ENCODE peak calls at places on chromosome 15, in eight cellular contexts. X is transverse colon, C is body of pancreas, V is adrenal gland, J is Peyer's patch, Z is ovary, T is uterus, S is H1. G is an unnamed sample.

GRCh38 chr15:69604050-69604378 is 151.4 kb downstream of the RPLP1 start:
- DNase-seq in S (no peak), J (peak), C (peak), Z (no peak), V (no peak), X (peak), T (no peak), G (no peak)

GRCh38 chr15:90482124-90483011 is 47.4 kb upstream of the CRTC3 start:
- DNase-seq in Z (peak), V (peak), J (peak), T (peak), X (peak), S (peak), C (peak), G (no peak)

GRCh38 chr15:62809106-62809967 is 233.2 kb upstream of the TPM1 start:
- DNase-seq in T (no peak), X (no peak), J (no peak), V (no peak), Z (no peak), C (no peak), S (no peak), G (no peak)

GRCh38 chr15:101648356-101648755 is 3.8 kb downstream of the TM2D3 start:
- DNase-seq in J (no peak), S (no peak), T (no peak), C (no peak), X (no peak), Z (no peak), V (no peak), G (no peak)

GRCh38 chr15:87207945-87208580 is 1048.5 kb downstream of the NTRK3 start:
- DNase-seq in T (no peak), Z (no peak), X (no peak), S (no peak), C (no peak), J (no peak), V (no peak), G (no peak)

GRCh38 chr15:92268900-92269299 is 124.8 kb upstream of the ST8SIA2 start:
- DNase-seq in T (no peak), V (no peak), C (no peak), Z (no peak), J (no peak), S (no peak), X (no peak), G (no peak)

GRCh38 chr15:68201153-68201878 is 3.8 kb downstream of the CALML4 start:
- DNase-seq in Z (no peak), V (peak), J (peak), X (no peak), T (no peak), C (no peak), S (peak), G (no peak)

GRCh38 chr15:93038064-93038705 is 50.8 kb downstream of the RGMA start:
- DNase-seq in X (no peak), C (no peak), Z (no peak), S (no peak), V (no peak), J (peak), T (no peak), G (no peak)

GRCh38 chr15:33226559-33227181 is 32.2 kb upstream of the FMN1 start:
- DNase-seq in C (peak), S (no peak), T (peak), J (peak), V (peak), X (peak), Z (no peak), G (no peak)

GRCh38 chr15:90286678-90287077 is 21.2 kb downstream of the NGRN start:
- DNase-seq in C (no peak), S (no peak), X (no peak), V (no peak), Z (no peak), T (no peak), J (no peak), G (no peak)

GRCh38 chr15:38129531-38130199 is 123.0 kb upstream of the SPRED1 start:
- DNase-seq in Z (peak), X (peak), S (no peak), J (peak), V (peak), T (peak), C (peak), G (peak)

GRCh38 chr15:62407216-62407615 is 242.1 kb upstream of the C2CD4B start:
- DNase-seq in V (no peak), Z (no peak), X (no peak), T (no peak), S (no peak), C (no peak), J (no peak), G (no peak)

GRCh38 chr15:70596354-70597055 is 166.9 kb downstream of the UACA start:
- DNase-seq in T (no peak), S (no peak), V (peak), J (peak), C (no peak), Z (no peak), X (no peak), G (no peak)

GRCh38 chr15:67822537-67823370 is 2.6 kb upstream of the SKOR1 start:
- DNase-seq in V (no peak), C (no peak), T (no peak), J (no peak), Z (no peak), S (peak), X (no peak), G (no peak)

DNA sequence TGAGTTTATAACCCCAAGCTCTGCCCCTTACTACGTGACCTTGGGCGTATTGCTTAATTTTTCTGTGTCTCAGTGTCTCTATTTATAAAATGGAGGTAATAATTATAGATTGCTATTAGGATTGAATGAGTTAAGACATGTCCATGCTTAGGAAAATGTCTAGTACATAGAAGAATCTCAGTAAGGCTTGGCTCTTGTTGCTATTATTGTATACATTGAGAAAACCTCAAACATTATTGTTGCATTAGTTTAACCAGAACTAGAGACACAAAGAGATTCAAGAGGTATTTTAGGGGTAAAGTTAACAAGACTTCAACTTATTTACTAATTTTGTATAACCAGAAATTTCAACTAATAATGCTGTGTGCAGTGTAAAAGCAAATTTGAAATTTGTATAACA is 66.7 kb downstream of the MEF2A start:
- DNase-seq in C (no peak), V (no peak), X (no peak), J (no peak), Z (no peak), S (no peak), T (no peak), G (no peak)
- H3K27ac ChIP-seq in C (no peak), V (peak), X (no peak), J (peak), Z (no peak), S (no peak), T (peak), G (no peak)

DNA sequence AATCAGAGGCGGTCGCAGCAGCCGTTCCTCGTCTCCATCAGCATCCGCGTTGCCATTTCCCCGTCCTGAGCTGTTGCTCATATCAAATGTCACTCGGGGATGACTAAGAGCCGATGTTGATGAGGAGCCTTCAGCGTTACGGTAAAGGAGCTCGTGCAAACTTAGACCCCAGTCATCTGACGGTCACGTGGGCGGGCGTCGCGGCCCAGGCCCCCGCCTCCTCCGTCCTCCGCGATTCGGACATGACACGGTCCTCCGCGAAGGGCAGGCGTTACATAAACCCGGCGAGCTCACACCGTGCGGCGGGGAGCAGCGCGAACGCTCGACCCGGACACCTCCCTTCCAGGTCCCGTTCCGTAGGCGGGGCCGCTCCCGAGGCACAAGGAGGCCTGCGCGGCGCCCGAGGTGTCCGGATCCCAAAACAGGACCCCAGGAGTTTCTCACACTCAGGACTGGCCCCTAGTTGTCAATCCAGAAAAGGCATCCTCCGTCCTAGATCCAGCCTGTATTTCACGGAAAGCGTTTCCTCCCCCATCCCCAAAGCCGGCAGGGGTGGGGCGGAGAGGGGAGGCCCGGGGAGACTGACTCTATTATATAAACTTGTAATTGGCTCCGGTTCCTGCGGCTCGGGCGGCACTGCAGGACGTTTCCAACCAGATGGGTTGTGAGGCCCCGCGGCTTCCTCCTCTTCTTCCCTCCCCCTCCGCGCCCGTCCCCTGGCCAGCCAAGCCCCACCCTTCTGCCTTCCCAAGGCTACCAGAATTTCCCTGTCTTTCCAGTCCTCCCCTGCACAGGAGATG is 100.0 kb upstream of the IGF1R start:
- DNase-seq in Z (peak), X (peak), J (peak), T (peak), S (peak), V (peak), C (peak), G (peak)
- TF ChIP-seq POLR2A in Z (peak), X (no peak), J (no peak), T (peak), S (no peak), V (no peak), C (no peak), G (no peak)

DNA sequence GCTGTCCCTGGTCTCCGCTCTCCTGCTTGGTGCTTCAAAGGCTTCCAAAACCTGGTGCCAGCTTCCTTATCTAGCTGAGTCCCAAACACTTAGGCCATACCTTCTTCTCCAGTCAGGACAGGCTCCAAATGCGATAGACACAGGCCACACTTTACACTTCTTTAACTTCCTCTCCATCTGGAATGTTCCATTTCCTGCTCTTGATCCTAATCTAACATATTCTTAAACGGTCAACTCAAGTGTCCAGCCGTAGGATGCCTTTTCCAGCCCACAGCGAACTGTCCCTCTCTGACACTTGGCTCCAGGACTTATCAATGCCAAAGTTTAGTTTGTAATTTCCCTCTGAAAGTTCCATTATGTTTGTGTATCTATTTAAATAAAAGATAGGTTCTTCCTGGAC is 19.2 kb upstream of the PLA2G4F start:
- DNase-seq in S (no peak), V (no peak), T (no peak), J (no peak), Z (no peak), C (no peak), X (no peak), G (no peak)
- H3K27ac ChIP-seq in S (no peak), V (no peak), T (peak), J (no peak), Z (no peak), C (no peak), X (no peak), G (no peak)

GRCh38 chr15:74579001-74579400 is 36.6 kb upstream of the CLK3 start:
- DNase-seq in V (no peak), J (no peak), S (no peak), T (no peak), C (no peak), Z (no peak), X (no peak), G (no peak)

GRCh38 chr15:74584779-74585178 is 30.9 kb upstream of the CLK3 start:
- DNase-seq in V (no peak), S (no peak), Z (no peak), T (no peak), X (no peak), J (no peak), C (no peak), G (no peak)

GRCh38 chr15:74578496-74578994 is 37.1 kb upstream of the CLK3 start:
- DNase-seq in X (no peak), S (no peak), C (no peak), Z (no peak), J (no peak), T (no peak), V (no peak), G (no peak)

GRCh38 chr15:74584204-74584603 is 31.4 kb upstream of the CLK3 start:
- DNase-seq in V (no peak), S (no peak), C (no peak), X (no peak), J (no peak), Z (no peak), T (no peak), G (no peak)

GRCh38 chr15:74580538-74581350 is 34.9 kb upstream of the CLK3 start:
- DNase-seq in T (no peak), X (no peak), C (no peak), Z (no peak), S (no peak), J (no peak), V (no peak), G (no peak)
- TF ChIP-seq POLR2A in T (no peak), X (no peak), C (no peak), Z (no peak), S (no peak), J (no peak), V (no peak), G (no peak)

GRCh38 chr15:34361278-34361677 is 5.7 kb downstream of the LPCAT4 start:
- DNase-seq in S (no peak), J (no peak), X (no peak), V (no peak), C (no peak), Z (no peak), T (no peak), G (no peak)

GRCh38 chr15:34362047-34362773 is 4.8 kb downstream of the LPCAT4 start:
- DNase-seq in Z (no peak), V (no peak), S (no peak), X (peak), J (peak), T (no peak), C (no peak), G (no peak)

GRCh38 chr15:34358948-34359347 is 8.0 kb downstream of the LPCAT4 start:
- DNase-seq in X (no peak), T (no peak), V (no peak), C (no peak), S (no peak), Z (no peak), J (no peak), G (no peak)

GRCh38 chr15:34359416-34359815 is 7.6 kb downstream of the LPCAT4 start:
- DNase-seq in Z (no peak), V (no peak), X (peak), T (no peak), C (no peak), J (peak), S (no peak), G (no peak)

DNA sequence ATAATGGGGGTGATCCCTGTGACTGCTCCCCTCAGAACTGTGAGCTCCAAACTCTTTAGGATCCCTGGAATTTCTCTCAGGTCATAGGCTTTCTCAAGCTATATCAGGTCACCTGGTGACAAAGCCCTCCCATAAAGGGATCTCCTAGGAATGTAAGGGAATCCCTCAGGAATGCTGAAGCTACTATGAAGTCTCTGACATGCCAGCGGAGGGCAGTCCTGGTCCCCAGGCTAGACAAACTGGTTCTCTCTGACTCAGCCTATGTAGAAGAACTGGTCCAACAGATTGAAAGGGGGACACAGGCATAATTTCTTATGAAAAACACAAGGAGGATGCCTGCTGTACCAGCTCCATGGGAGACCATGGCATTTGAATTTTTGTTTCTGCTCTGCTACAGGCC is 6.7 kb downstream of the LPCAT4 start:
- DNase-seq in X (no peak), C (no peak), V (no peak), Z (no peak), J (no peak), T (no peak), S (no peak), G (no peak)
- H3K27ac ChIP-seq in X (peak), C (no peak), V (no peak), Z (no peak), J (peak), T (no peak), S (no peak), G (no peak)

DNA sequence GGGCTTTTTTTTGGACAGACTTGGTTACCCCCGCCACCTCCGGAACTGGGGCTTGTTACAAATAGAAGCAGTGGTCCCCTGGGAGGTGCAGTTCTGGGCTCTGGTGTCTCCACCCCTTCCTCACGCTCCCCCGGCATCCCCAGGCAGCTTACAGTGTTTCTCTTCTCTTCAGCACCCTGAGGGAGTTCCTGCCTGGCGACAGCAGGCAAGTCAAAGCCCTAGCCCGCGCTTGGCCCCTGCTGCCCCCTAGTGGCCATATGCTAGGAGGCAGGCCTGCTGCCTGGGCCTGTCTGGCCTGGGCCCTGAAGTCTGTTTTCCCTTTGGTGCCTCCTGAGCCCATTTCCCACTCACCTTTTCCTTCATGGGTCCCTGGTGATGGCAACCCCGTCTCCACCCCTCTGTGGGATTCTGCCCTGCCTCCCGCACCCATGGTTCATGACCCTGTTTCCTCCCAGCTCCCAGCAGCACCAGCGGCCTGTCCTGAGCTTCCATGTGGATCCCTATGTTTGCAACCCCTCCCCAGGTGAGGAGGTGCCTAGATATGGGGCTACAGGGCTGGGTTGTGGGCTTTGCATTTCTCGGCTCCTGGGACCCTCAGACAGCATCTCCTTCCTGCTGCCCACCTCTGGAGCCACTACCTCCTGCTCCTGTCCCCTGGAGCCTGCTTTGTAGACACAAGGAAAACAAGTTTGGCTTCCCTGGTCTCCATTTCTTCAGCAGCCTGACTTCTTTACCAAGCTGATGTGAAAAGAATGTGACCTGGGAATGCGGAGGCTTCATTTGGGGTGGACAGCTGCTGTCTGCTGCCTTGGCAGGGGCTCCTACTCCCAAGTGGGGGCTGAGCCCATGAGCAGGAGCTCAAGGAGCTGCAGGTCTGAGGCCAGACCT is 2.2 kb downstream of the SNX22 start:
- DNase-seq in X (peak), C (peak), V (peak), Z (peak), J (peak), T (peak), S (peak), G (peak)
- TF ChIP-seq POLR2A in X (peak), C (no peak), V (no peak), Z (no peak), J (no peak), T (no peak), S (peak), G (no peak)